ENCODE peak calls at places on chromosomes 16 and 17, in four cellular contexts. One of them, this sample, is unnamed.

GRCh38 chr17:71505200-71505599 is 615.6 kb upstream of the SOX9 start:
- DNase-seq in activated T-helper 2 cell treated with anti-CD3 and anti-CD28 coated beads, Interferon-gamma antibody, Interleukin-2, Interleukin-4, amounts not matched to agents 10 μg/mL and 5 μg/mL and 100 μg/mL, durations not matched to agents 14 hours and 24 hours and 36 hours: no peak
- DNase-seq in KBM-7: no peak
- DNase-seq in mucosa of gallbladder: no peak
- DNase-seq in this sample: no peak

GRCh38 chr16:78528265-78528664 is 428.8 kb downstream of the WWOX start:
- DNase-seq in activated T-helper 2 cell treated with anti-CD3 and anti-CD28 coated beads, Interferon-gamma antibody, Interleukin-2, Interleukin-4, amounts not matched to agents 10 μg/mL and 5 μg/mL and 100 μg/mL, durations not matched to agents 14 hours and 24 hours and 36 hours: no peak
- DNase-seq in KBM-7: no peak
- DNase-seq in mucosa of gallbladder: no peak
- DNase-seq in this sample: no peak

GRCh38 chr17:14304876-14305636 is 4.2 kb downstream of the HS3ST3B1 start:
- DNase-seq in activated T-helper 2 cell treated with anti-CD3 and anti-CD28 coated beads, Interferon-gamma antibody, Interleukin-2, Interleukin-4, amounts not matched to agents 10 μg/mL and 5 μg/mL and 100 μg/mL, durations not matched to agents 14 hours and 24 hours and 36 hours: no peak
- DNase-seq in KBM-7: no peak
- DNase-seq in mucosa of gallbladder: no peak
- DNase-seq in this sample: no peak

GRCh38 chr17:13086142-13086769 is 68.4 kb upstream of the ELAC2 start:
- DNase-seq in activated T-helper 2 cell treated with anti-CD3 and anti-CD28 coated beads, Interferon-gamma antibody, Interleukin-2, Interleukin-4, amounts not matched to agents 10 μg/mL and 5 μg/mL and 100 μg/mL, durations not matched to agents 14 hours and 24 hours and 36 hours: no peak
- DNase-seq in KBM-7: no peak
- DNase-seq in mucosa of gallbladder: no peak
- DNase-seq in this sample: no peak

GRCh38 chr17:17514993-17515920 is 19.1 kb upstream of the RASD1 start:
- DNase-seq in activated T-helper 2 cell treated with anti-CD3 and anti-CD28 coated beads, Interferon-gamma antibody, Interleukin-2, Interleukin-4, amounts not matched to agents 10 μg/mL and 5 μg/mL and 100 μg/mL, durations not matched to agents 14 hours and 24 hours and 36 hours: no peak
- DNase-seq in KBM-7: no peak
- DNase-seq in mucosa of gallbladder: no peak
- DNase-seq in this sample: no peak

GRCh38 chr17:57290955-57291354 is 34.6 kb downstream of the MSI2 start:
- DNase-seq in activated T-helper 2 cell treated with anti-CD3 and anti-CD28 coated beads, Interferon-gamma antibody, Interleukin-2, Interleukin-4, amounts not matched to agents 10 μg/mL and 5 μg/mL and 100 μg/mL, durations not matched to agents 14 hours and 24 hours and 36 hours: no peak
- DNase-seq in KBM-7: no peak
- DNase-seq in mucosa of gallbladder: no peak
- DNase-seq in this sample: no peak

GRCh38 chr17:50157891-50158290 is 7.4 kb upstream of the PPP1R9B start:
- DNase-seq in activated T-helper 2 cell treated with anti-CD3 and anti-CD28 coated beads, Interferon-gamma antibody, Interleukin-2, Interleukin-4, amounts not matched to agents 10 μg/mL and 5 μg/mL and 100 μg/mL, durations not matched to agents 14 hours and 24 hours and 36 hours: no peak
- DNase-seq in KBM-7: no peak
- DNase-seq in mucosa of gallbladder: no peak
- DNase-seq in this sample: no peak

GRCh38 chr16:17768257-17768656 is 297.5 kb upstream of the XYLT1 start:
- DNase-seq in activated T-helper 2 cell treated with anti-CD3 and anti-CD28 coated beads, Interferon-gamma antibody, Interleukin-2, Interleukin-4, amounts not matched to agents 10 μg/mL and 5 μg/mL and 100 μg/mL, durations not matched to agents 14 hours and 24 hours and 36 hours: no peak
- DNase-seq in KBM-7: no peak
- DNase-seq in mucosa of gallbladder: no peak
- DNase-seq in this sample: no peak

GRCh38 chr17:65749479-65749878 is 188.0 kb upstream of the AXIN2 start:
- DNase-seq in activated T-helper 2 cell treated with anti-CD3 and anti-CD28 coated beads, Interferon-gamma antibody, Interleukin-2, Interleukin-4, amounts not matched to agents 10 μg/mL and 5 μg/mL and 100 μg/mL, durations not matched to agents 14 hours and 24 hours and 36 hours: no peak
- DNase-seq in KBM-7: no peak
- DNase-seq in mucosa of gallbladder: no peak
- DNase-seq in this sample: no peak

This sample was measured in thoracic aorta.